ENCODE peak calls at places on chromosomes 16 and 17, in ten cellular contexts. B is left lung; Z is esophagus mucosa; M is lower lobe of right lung; G is activated CD8-positive, alpha-beta T cell treated with anti-CD3 and anti-CD28 coated beads for 36 hours; Y is heart right ventricle; X is activated T-cell treated with anti-CD3 and anti-CD28 coated beads, Interleukin-2, amount 50 U/mL, for 4 hours; E is activated CD8-positive, alpha-beta memory T cell treated with anti-CD3 and anti-CD28 coated beads, Interleukin-2, amount 10 ng/mL, durations not matched to agents 7 days and 5 days; U is Panc1; Q is gastrocnemius medialis. A is an unnamed sample.

GRCh38 chr16:53480394-53480793 is 22.6 kb downstream of the AKTIP start:
- ATAC-seq in B (no peak), Z (no peak), M (no peak), G (no peak), Y (no peak), X (no peak), E (no peak), U (no peak), Q (no peak), A (no peak)

GRCh38 chr16:71623597-71623996 is 2.4 kb upstream of the MARVELD3 start:
- ATAC-seq in B (no peak), Z (no peak), M (no peak), G (no peak), Y (no peak), X (no peak), E (peak), U (no peak), Q (no peak), A (peak)

GRCh38 chr16:24610421-24610765 is 71.0 kb downstream of the RBBP6 start:
- ATAC-seq in B (peak), Z (no peak), M (peak), G (peak), Y (no peak), X (peak), E (no peak), U (no peak), Q (no peak), A (peak)

GRCh38 chr17:72683506-72684404 is 408.7 kb downstream of the SLC39A11 start:
- ATAC-seq in B (peak), Z (peak), M (peak), G (no peak), Y (no peak), X (no peak), E (no peak), U (peak), Q (peak), A (no peak)

GRCh38 chr16:56931253-56931768 is 631 bp upstream of the HERPUD1 start:
- ATAC-seq in B (peak), Z (no peak), M (peak), G (no peak), Y (no peak), X (peak), E (no peak), U (no peak), Q (peak), A (peak)

GRCh38 chr17:17710355-17710727 is 29.1 kb downstream of the RAI1 start:
- ATAC-seq in B (no peak), Z (no peak), M (no peak), G (no peak), Y (no peak), X (no peak), E (no peak), U (peak), Q (no peak), A (no peak)

GRCh38 chr17:72635034-72635654 is 457.3 kb downstream of the SLC39A11 start:
- ATAC-seq in B (no peak), Z (no peak), M (no peak), G (no peak), Y (no peak), X (peak), E (no peak), U (no peak), Q (no peak), A (no peak)

GRCh38 chr17:1673041-1673790 is 11.5 kb downstream of the PRPF8 start:
- ATAC-seq in B (no peak), Z (peak), M (no peak), G (peak), Y (no peak), X (peak), E (peak), U (no peak), Q (no peak), A (no peak)

GRCh38 chr17:16081507-16082087 is 82.0 kb downstream of the TTC19 start:
- ATAC-seq in B (no peak), Z (no peak), M (no peak), G (no peak), Y (no peak), X (no peak), E (no peak), U (no peak), Q (no peak), A (no peak)

GRCh38 chr16:10547708-10548107 is 32.7 kb downstream of the EMP2 start:
- ATAC-seq in B (no peak), Z (no peak), M (no peak), G (no peak), Y (no peak), X (no peak), E (no peak), U (no peak), Q (no peak), A (no peak)

GRCh38 chr16:85978291-85978775 is 79.4 kb downstream of the IRF8 start:
- ATAC-seq in B (peak), Z (no peak), M (peak), G (no peak), Y (no peak), X (no peak), E (no peak), U (no peak), Q (no peak), A (no peak)

GRCh38 chr17:61457226-61457983 is 5.2 kb downstream of the TBX4 start:
- ATAC-seq in B (no peak), Z (no peak), M (no peak), G (no peak), Y (no peak), X (no peak), E (no peak), U (no peak), Q (no peak), A (no peak)

GRCh38 chr16:71230122-71230845 is at the start of gene HYDIN:
- ATAC-seq in B (peak), Z (peak), M (peak), G (no peak), Y (no peak), X (no peak), E (no peak), U (peak), Q (no peak), A (no peak)

GRCh38 chr17:63474174-63474913 is 2.5 kb upstream of the ACE start:
- ATAC-seq in B (no peak), Z (no peak), M (no peak), G (no peak), Y (peak), X (no peak), E (no peak), U (no peak), Q (peak), A (no peak)

GRCh38 chr16:89344314-89344828 is 126.9 kb downstream of the ZNF778 start:
- ATAC-seq in B (no peak), Z (no peak), M (no peak), G (no peak), Y (peak), X (no peak), E (no peak), U (peak), Q (no peak), A (no peak)

GRCh38 chr17:82862191-82862590 is 22.4 kb upstream of the ZNF750 start:
- ATAC-seq in B (no peak), Z (no peak), M (no peak), G (no peak), Y (no peak), X (no peak), E (no peak), U (no peak), Q (no peak), A (no peak)

GRCh38 chr16:56675685-56676210 is 6.1 kb downstream of the MT1H start:
- ATAC-seq in B (peak), Z (no peak), M (peak), G (peak), Y (no peak), X (peak), E (peak), U (no peak), Q (no peak), A (no peak)

GRCh38 chr17:80751460-80752368 is 207.1 kb downstream of the RPTOR start:
- ATAC-seq in B (peak), Z (no peak), M (peak), G (peak), Y (no peak), X (no peak), E (no peak), U (no peak), Q (peak), A (no peak)

GRCh38 chr17:80359422-80360110 is 55.4 kb upstream of the ENDOV start:
- ATAC-seq in B (no peak), Z (no peak), M (peak), G (no peak), Y (no peak), X (no peak), E (no peak), U (no peak), Q (no peak), A (no peak)

GRCh38 chr17:75536401-75536800 is 10.9 kb downstream of the LLGL2 start:
- ATAC-seq in B (peak), Z (no peak), M (peak), G (no peak), Y (no peak), X (no peak), E (no peak), U (no peak), Q (no peak), A (no peak)

GRCh38 chr17:74283371-74283673 is 9.3 kb downstream of the DNAI2 start:
- ATAC-seq in B (no peak), Z (no peak), M (no peak), G (no peak), Y (no peak), X (no peak), E (no peak), U (no peak), Q (no peak), A (no peak)

GRCh38 chr16:62929593-62929992 is 893.4 kb upstream of the CDH8 start:
- ATAC-seq in B (no peak), Z (no peak), M (no peak), G (no peak), Y (no peak), X (no peak), E (no peak), U (no peak), Q (no peak), A (no peak)

GRCh38 chr16:31090540-31090939 is 1.8 kb upstream of the PRSS53 start:
- ATAC-seq in B (no peak), Z (no peak), M (no peak), G (no peak), Y (no peak), X (no peak), E (no peak), U (no peak), Q (no peak), A (no peak)

GRCh38 chr16:85056211-85056748 is 28.7 kb downstream of the KIAA0513 start:
- ATAC-seq in B (peak), Z (no peak), M (peak), G (no peak), Y (peak), X (no peak), E (no peak), U (peak), Q (no peak), A (no peak)

GRCh38 chr16:12612598-12613101 is 191.0 kb downstream of the CPPED1 start:
- ATAC-seq in B (peak), Z (peak), M (no peak), G (no peak), Y (no peak), X (no peak), E (peak), U (peak), Q (no peak), A (no peak)

GRCh38 chr17:44549736-44550135 is 7.5 kb upstream of the FZD2 start:
- ATAC-seq in B (no peak), Z (no peak), M (no peak), G (no peak), Y (no peak), X (no peak), E (no peak), U (no peak), Q (no peak), A (no peak)

GRCh38 chr17:83089322-83090156 is 10.1 kb downstream of the METRNL start:
- ATAC-seq in B (peak), Z (peak), M (peak), G (no peak), Y (no peak), X (no peak), E (peak), U (no peak), Q (no peak), A (peak)

GRCh38 chr17:45073414-45074070 is 12.4 kb downstream of the NMT1 start:
- ATAC-seq in B (peak), Z (peak), M (peak), G (no peak), Y (no peak), X (no peak), E (no peak), U (no peak), Q (peak), A (no peak)

GRCh38 chr17:77349976-77350830 is 209.4 kb downstream of the SEC14L1 start:
- ATAC-seq in B (peak), Z (no peak), M (no peak), G (no peak), Y (peak), X (no peak), E (no peak), U (no peak), Q (no peak), A (no peak)

GRCh38 chr16:87117936-87118335 is 199.3 kb downstream of the C16orf95 start:
- ATAC-seq in B (no peak), Z (no peak), M (no peak), G (no peak), Y (no peak), X (no peak), E (no peak), U (no peak), Q (no peak), A (no peak)

GRCh38 chr16:56909484-56910113 is 22.3 kb upstream of the HERPUD1 start:
- ATAC-seq in B (no peak), Z (no peak), M (no peak), G (no peak), Y (no peak), X (no peak), E (no peak), U (no peak), Q (no peak), A (no peak)

GRCh38 chr16:86018487-86018886 is 119.5 kb downstream of the IRF8 start:
- ATAC-seq in B (peak), Z (no peak), M (peak), G (no peak), Y (peak), X (no peak), E (no peak), U (no peak), Q (no peak), A (peak)

GRCh38 chr17:82851381-82851780 is 11.6 kb upstream of the ZNF750 start:
- ATAC-seq in B (no peak), Z (no peak), M (no peak), G (no peak), Y (no peak), X (no peak), E (no peak), U (no peak), Q (no peak), A (no peak)

GRCh38 chr17:36949461-36949927 is 740 bp downstream of the AATF start:
- ATAC-seq in B (peak), Z (no peak), M (peak), G (no peak), Y (peak), X (no peak), E (no peak), U (no peak), Q (peak), A (no peak)

GRCh38 chr17:64488301-64488700 is 8.6 kb downstream of the POLG2 start:
- ATAC-seq in B (no peak), Z (no peak), M (no peak), G (no peak), Y (no peak), X (no peak), E (no peak), U (no peak), Q (no peak), A (no peak)

GRCh38 chr16:50964491-50964890 is 186.6 kb downstream of the SALL1 start:
- ATAC-seq in B (no peak), Z (no peak), M (no peak), G (no peak), Y (no peak), X (no peak), E (no peak), U (no peak), Q (no peak), A (no peak)

GRCh38 chr17:35254107-35254802 is 11.4 kb downstream of the SLFN5 start:
- ATAC-seq in B (peak), Z (peak), M (peak), G (peak), Y (peak), X (no peak), E (no peak), U (peak), Q (peak), A (no peak)

A was measured in stimulated activated memory B cell treated with anti-CD40 and anti-IgM and Interleukin-4, amounts not matched to agents 10 μg/mL and 1 μg/mL and 100 μg/mL, for 72 hours.